ENCODE peak calls at places on chromosomes 4 and X, in four cellular contexts. J, E, Q and O are unnamed samples.

GRCh38 chr4:15990570-15991285 is 27.8 kb upstream of the FGFBP2 start:
- DNase-seq in J (no peak), E (no peak), Q (no peak), O (no peak)

GRCh38 chr4:141636771-141637460 is 533 bp downstream of the IL15 start:
- DNase-seq in J (peak; percentile 84), E (peak; percentile 40), Q (peak; percentile 43), O (peak; percentile 32)

GRCh38 chr4:8817081-8817812 is 54.4 kb downstream of the HMX1 start:
- DNase-seq in J (peak; percentile 66), E (no peak), Q (no peak), O (no peak)

GRCh38 chr4:3865986-3866812 is 100.0 kb downstream of the ADRA2C start:
- DNase-seq in J (peak; percentile 75), E (no peak), Q (no peak), O (no peak)

GRCh38 chr4:2166253-2166652 is 75.7 kb downstream of the HAUS3 start:
- DNase-seq in J (no peak), E (no peak), Q (no peak), O (no peak)

GRCh38 chrX:97405031-97405685 is 521.5 kb downstream of the RPA4 start:
- DNase-seq in J (no peak), E (no peak), Q (no peak), O (no peak)

GRCh38 chr4:97590266-97590665 is 553.0 kb downstream of the STPG2 start:
- DNase-seq in J (no peak), E (no peak), Q (no peak), O (no peak)

GRCh38 chr4:173057906-173058305 is 110.7 kb upstream of the GALNT7 start:
- DNase-seq in J (no peak), E (no peak), Q (peak; percentile 27), O (no peak)

GRCh38 chr4:184932343-184932742 is 85.9 kb upstream of the HELT start:
- DNase-seq in J (no peak), E (no peak), Q (no peak), O (no peak)

GRCh38 chr4:116872308-116872707 is 213.1 kb downstream of the TRAM1L1 start:
- DNase-seq in J (no peak), E (no peak), Q (no peak), O (no peak)

GRCh38 chrX:49988128-49988527 is 65.7 kb downstream of the CLCN5 start:
- DNase-seq in J (no peak), E (no peak), Q (no peak), O (peak; percentile 26)

GRCh38 chr4:154559141-154559841 is 3.5 kb upstream of the FGB start:
- DNase-seq in J (no peak), E (peak; percentile 21), Q (peak; percentile 63), O (peak; percentile 70)

GRCh38 chrX:71183341-71183740 is 38.7 kb downstream of the NLGN3 start:
- DNase-seq in J (no peak), E (no peak), Q (no peak), O (no peak)

GRCh38 chr4:155854597-155855226 is 11.4 kb downstream of the ASIC5 start:
- DNase-seq in J (no peak), E (no peak), Q (peak; percentile 77), O (peak; percentile 4)

GRCh38 chrX:13816899-13817298 is at the start of gene GPM6B:
- DNase-seq in J (no peak), E (no peak), Q (no peak), O (no peak)

GRCh38 chr4:133624744-133625143 is 475.6 kb downstream of the PCDH10 start:
- DNase-seq in J (no peak), E (no peak), Q (no peak), O (no peak)

GRCh38 chrX:110665636-110666035 is 130.0 kb downstream of the CHRDL1 start:
- DNase-seq in J (peak; percentile 76), E (peak; percentile 19), Q (peak; percentile 9), O (peak; percentile 66)

GRCh38 chr4:147842573-147842972 is 110.7 kb downstream of the ARHGAP10 start:
- DNase-seq in J (no peak), E (no peak), Q (no peak), O (peak; percentile 86)

GRCh38 chr4:6926681-6927478 is 17.3 kb downstream of the TBC1D14 start:
- DNase-seq in J (peak; percentile 89), E (no peak), Q (peak; percentile 92), O (peak; percentile 54)

GRCh38 chr4:99458911-99459447 is 23.8 kb upstream of the ADH7 start:
- DNase-seq in J (no peak), E (no peak), Q (no peak), O (no peak)

GRCh38 chrX:45006002-45006800 is 133.2 kb downstream of the KDM6A start:
- DNase-seq in J (no peak), E (no peak), Q (no peak), O (no peak)

GRCh38 chrX:46618947-46619346 is 45.4 kb downstream of the CHST7 start:
- DNase-seq in J (no peak), E (no peak), Q (no peak), O (no peak)

GRCh38 chrX:32871636-32872035 is 339.7 kb downstream of the DMD start:
- DNase-seq in J (no peak), E (no peak), Q (no peak), O (no peak)

GRCh38 chr4:66229885-66230284 is 559.6 kb upstream of the EPHA5 start:
- DNase-seq in J (no peak), E (no peak), Q (no peak), O (no peak)

GRCh38 chr4:3601992-3602391 is 69.8 kb upstream of the LRPAP1 start:
- DNase-seq in J (no peak), E (no peak), Q (no peak), O (no peak)

GRCh38 chr4:23922535-23923115 is 32.8 kb upstream of the PPARGC1A start:
- DNase-seq in J (no peak), E (no peak), Q (no peak), O (no peak)

GRCh38 chrX:22603060-22603459 is 330.3 kb downstream of the CBLL2 start:
- DNase-seq in J (no peak), E (no peak), Q (no peak), O (no peak)

GRCh38 chr4:11165052-11165451 is 263.6 kb downstream of the HS3ST1 start:
- DNase-seq in J (no peak), E (no peak), Q (no peak), O (no peak)

GRCh38 chr4:112859456-112860184 is 189.8 kb upstream of the ANK2 start:
- DNase-seq in J (no peak), E (no peak), Q (no peak), O (no peak)